ENCODE peak calls at places on chromosomes 11 and 22, in six cellular contexts. P is mesothelial cell of epicardium; I is cardiac fibroblast; A is stimulated activated CD8-positive, alpha-beta memory T cell treated with anti-CD3 and anti-CD28 coated beads, Interleukin-15, amount 100 ng/mL, for 48 hours; S is NB4; L is left cardiac atrium. X is an unnamed sample.

GRCh38 chr22:46175631-46176030 is 25.3 kb downstream of the PPARA start:
- DNase-seq in P (no peak), I (no peak), A (no peak), S (no peak), L (no peak), X (peak)

GRCh38 chr11:15175780-15176179 is 61.1 kb downstream of the INSC start:
- DNase-seq in P (no peak), I (no peak), A (no peak), S (no peak), L (no peak), X (no peak)

GRCh38 chr11:76073716-76074115 is 132.6 kb downstream of the WNT11 start:
- DNase-seq in P (no peak), I (peak), A (no peak), S (no peak), L (no peak), X (peak)

GRCh38 chr11:104916442-104916841 is 18.2 kb upstream of the CASP12 start:
- DNase-seq in P (no peak), I (no peak), A (no peak), S (no peak), L (no peak), X (no peak)

GRCh38 chr22:46256358-46256958 is 6.4 kb upstream of the CDPF1 start:
- DNase-seq in P (no peak), I (no peak), A (no peak), S (no peak), L (no peak), X (no peak)

GRCh38 chr11:67648140-67648795 is 2.3 kb downstream of the ACY3 start:
- DNase-seq in P (no peak), I (no peak), A (peak), S (peak), L (peak), X (no peak)

GRCh38 chr11:122910775-122911174 is 28.2 kb downstream of the JHY start:
- DNase-seq in P (no peak), I (peak), A (no peak), S (peak), L (no peak), X (no peak)

GRCh38 chr11:17386331-17387084 is 2.0 kb downstream of the KCNJ11 start:
- DNase-seq in P (no peak), I (peak), A (peak), S (peak), L (peak), X (no peak)

GRCh38 chr11:8925711-8926110 is 7.0 kb downstream of the C11orf16 start:
- DNase-seq in P (no peak), I (no peak), A (no peak), S (no peak), L (no peak), X (no peak)